ENCODE peak calls at places on chromosomes 11 and 22, in seven cellular contexts. One of them, this sample, is unnamed.

GRCh38 chr11:15968461-15969130 is 387.8 kb downstream of the SOX6 start:
- DNase-seq in SK-N-DZ: no peak
- DNase-seq in B cell: no peak
- DNase-seq in erythroblast: peak
- DNase-seq in NCI-H2081: no peak
- DNase-seq in GM04503: no peak
- DNase-seq in GM03348: no peak
- DNase-seq in this sample: peak

GRCh38 chr11:120334894-120335462 is 1.2 kb upstream of the ARHGEF12 start:
- DNase-seq in SK-N-DZ: peak
- DNase-seq in B cell: peak
- DNase-seq in erythroblast: peak
- DNase-seq in NCI-H2081: peak
- DNase-seq in GM04503: peak
- DNase-seq in GM03348: peak
- DNase-seq in this sample: peak

GRCh38 chr11:40958707-40959106 is 500.7 kb downstream of the LRRC4C start:
- DNase-seq in SK-N-DZ: no peak
- DNase-seq in B cell: no peak
- DNase-seq in erythroblast: no peak
- DNase-seq in NCI-H2081: no peak
- DNase-seq in GM04503: no peak
- DNase-seq in GM03348: no peak
- DNase-seq in this sample: no peak

GRCh38 chr11:113111156-113111555 is 149.9 kb downstream of the NCAM1 start:
- DNase-seq in SK-N-DZ: peak
- DNase-seq in B cell: no peak
- DNase-seq in erythroblast: no peak
- DNase-seq in NCI-H2081: no peak
- DNase-seq in GM04503: no peak
- DNase-seq in GM03348: no peak
- DNase-seq in this sample: no peak

GRCh38 chr11:16876840-16877239 is 137.4 kb downstream of the PLEKHA7 start:
- DNase-seq in SK-N-DZ: no peak
- DNase-seq in B cell: no peak
- DNase-seq in erythroblast: no peak
- DNase-seq in NCI-H2081: no peak
- DNase-seq in GM04503: no peak
- DNase-seq in GM03348: no peak
- DNase-seq in this sample: no peak

GRCh38 chr11:8222820-8223512 is 40.7 kb downstream of the LMO1 start:
- DNase-seq in SK-N-DZ: no peak
- DNase-seq in B cell: no peak
- DNase-seq in erythroblast: no peak
- DNase-seq in NCI-H2081: no peak
- DNase-seq in GM04503: no peak
- DNase-seq in GM03348: no peak
- DNase-seq in this sample: peak

GRCh38 chr11:64853709-64854108 is 9.3 kb upstream of the CDC42BPG start:
- DNase-seq in SK-N-DZ: no peak
- DNase-seq in B cell: peak
- DNase-seq in erythroblast: no peak
- DNase-seq in NCI-H2081: no peak
- DNase-seq in GM04503: no peak
- DNase-seq in GM03348: no peak
- DNase-seq in this sample: no peak

GRCh38 chr11:132278801-132279574 is 908.6 kb downstream of the NTM start:
- DNase-seq in SK-N-DZ: no peak
- DNase-seq in B cell: no peak
- DNase-seq in erythroblast: no peak
- DNase-seq in NCI-H2081: peak
- DNase-seq in GM04503: no peak
- DNase-seq in GM03348: peak
- DNase-seq in this sample: peak

GRCh38 chr22:40463017-40463631 is 92.7 kb downstream of the SGSM3 start:
- DNase-seq in SK-N-DZ: no peak
- DNase-seq in B cell: peak
- DNase-seq in erythroblast: peak
- DNase-seq in NCI-H2081: no peak
- DNase-seq in GM04503: no peak
- DNase-seq in GM03348: no peak
- DNase-seq in this sample: no peak

GRCh38 chr22:39707816-39708215 is 137.3 kb downstream of the CACNA1I start:
- DNase-seq in SK-N-DZ: no peak
- DNase-seq in B cell: no peak
- DNase-seq in erythroblast: no peak
- DNase-seq in NCI-H2081: no peak
- DNase-seq in GM04503: no peak
- DNase-seq in GM03348: no peak
- DNase-seq in this sample: no peak

GRCh38 chr11:88695701-88696414 is 358.3 kb upstream of the CTSC start:
- DNase-seq in SK-N-DZ: no peak
- DNase-seq in B cell: no peak
- DNase-seq in erythroblast: no peak
- DNase-seq in NCI-H2081: peak
- DNase-seq in GM04503: no peak
- DNase-seq in GM03348: no peak
- DNase-seq in this sample: peak

GRCh38 chr11:64687204-64687603 is 35.8 kb downstream of the NRXN2 start:
- DNase-seq in SK-N-DZ: no peak
- DNase-seq in B cell: no peak
- DNase-seq in erythroblast: no peak
- DNase-seq in NCI-H2081: no peak
- DNase-seq in GM04503: no peak
- DNase-seq in GM03348: no peak
- DNase-seq in this sample: no peak

GRCh38 chr11:112185883-112186282 is 10.6 kb downstream of the BCO2 start:
- DNase-seq in SK-N-DZ: no peak
- DNase-seq in B cell: no peak
- DNase-seq in erythroblast: no peak
- DNase-seq in NCI-H2081: no peak
- DNase-seq in GM04503: no peak
- DNase-seq in GM03348: no peak
- DNase-seq in this sample: no peak

GRCh38 chr11:85827768-85828639 is 17.1 kb upstream of the SYTL2 start:
- DNase-seq in SK-N-DZ: no peak
- DNase-seq in B cell: no peak
- DNase-seq in erythroblast: peak
- DNase-seq in NCI-H2081: no peak
- DNase-seq in GM04503: peak
- DNase-seq in GM03348: peak
- DNase-seq in this sample: peak

GRCh38 chr22:44316393-44317162 is 3.8 kb upstream of the SHISAL1 start:
- DNase-seq in SK-N-DZ: no peak
- DNase-seq in B cell: no peak
- DNase-seq in erythroblast: no peak
- DNase-seq in NCI-H2081: peak
- DNase-seq in GM04503: no peak
- DNase-seq in GM03348: no peak
- DNase-seq in this sample: no peak

GRCh38 chr11:48116843-48117242 is 99.8 kb upstream of the OR4B1 start:
- DNase-seq in SK-N-DZ: no peak
- DNase-seq in B cell: no peak
- DNase-seq in erythroblast: no peak
- DNase-seq in NCI-H2081: no peak
- DNase-seq in GM04503: no peak
- DNase-seq in GM03348: no peak
- DNase-seq in this sample: peak

GRCh38 chr11:123561046-123561781 is 93.2 kb downstream of the SCN3B start:
- DNase-seq in SK-N-DZ: peak
- DNase-seq in B cell: no peak
- DNase-seq in erythroblast: no peak
- DNase-seq in NCI-H2081: peak
- DNase-seq in GM04503: no peak
- DNase-seq in GM03348: peak
- DNase-seq in this sample: peak

GRCh38 chr11:27391336-27392015 is 28.5 kb upstream of the CCDC34 start:
- DNase-seq in SK-N-DZ: no peak
- DNase-seq in B cell: no peak
- DNase-seq in erythroblast: peak
- DNase-seq in NCI-H2081: no peak
- DNase-seq in GM04503: no peak
- DNase-seq in GM03348: no peak
- DNase-seq in this sample: peak

GRCh38 chr22:44399906-44400762 is 87.4 kb upstream of the SHISAL1 start:
- DNase-seq in SK-N-DZ: no peak
- DNase-seq in B cell: peak
- DNase-seq in erythroblast: no peak
- DNase-seq in NCI-H2081: no peak
- DNase-seq in GM04503: no peak
- DNase-seq in GM03348: no peak
- DNase-seq in this sample: no peak

GRCh38 chr11:850777-851762 is 8.4 kb downstream of the TSPAN4 start:
- DNase-seq in SK-N-DZ: peak
- DNase-seq in B cell: no peak
- DNase-seq in erythroblast: peak
- DNase-seq in NCI-H2081: no peak
- DNase-seq in GM04503: no peak
- DNase-seq in GM03348: no peak
- DNase-seq in this sample: no peak

GRCh38 chr11:132980721-132981120 is 551.6 kb downstream of the OPCML start:
- DNase-seq in SK-N-DZ: no peak
- DNase-seq in B cell: no peak
- DNase-seq in erythroblast: no peak
- DNase-seq in NCI-H2081: no peak
- DNase-seq in GM04503: no peak
- DNase-seq in GM03348: no peak
- DNase-seq in this sample: no peak

GRCh38 chr11:10441652-10442503 is 13.2 kb upstream of the AMPD3 start:
- DNase-seq in SK-N-DZ: no peak
- DNase-seq in B cell: peak
- DNase-seq in erythroblast: no peak
- DNase-seq in NCI-H2081: no peak
- DNase-seq in GM04503: no peak
- DNase-seq in GM03348: no peak
- DNase-seq in this sample: peak

GRCh38 chr22:47042861-47043496 is 280.5 kb downstream of the TBC1D22A start:
- DNase-seq in SK-N-DZ: no peak
- DNase-seq in B cell: no peak
- DNase-seq in erythroblast: no peak
- DNase-seq in NCI-H2081: no peak
- DNase-seq in GM04503: no peak
- DNase-seq in GM03348: no peak
- DNase-seq in this sample: no peak

GRCh38 chr11:3196161-3197043 is 22.2 kb downstream of the MRGPRG start:
- DNase-seq in SK-N-DZ: no peak
- DNase-seq in B cell: no peak
- DNase-seq in erythroblast: no peak
- DNase-seq in NCI-H2081: no peak
- DNase-seq in GM04503: no peak
- DNase-seq in GM03348: no peak
- DNase-seq in this sample: no peak

This sample was measured in RPMI7951.